ENCODE peak calls at places on chromosomes 12 and 14, in seven cellular contexts. W, B, D, S, C, O and H are unnamed samples.
A peak's percentile ranks its signal among the peaks of the same experiment; 100 is the strongest.

GRCh38 chr12:1948883-1949282 is 30.4 kb upstream of the CACNA2D4 start:
- DNase-seq in W (no peak), B (no peak), D (no peak), S (no peak), C (no peak), O (no peak), H (peak; percentile 28)

GRCh38 chr12:3757261-3757660 is 4.4 kb upstream of the CRACR2A start:
- DNase-seq in W (no peak), B (no peak), D (no peak), S (no peak), C (no peak), O (no peak), H (no peak)

GRCh38 chr14:104445832-104446381 is 133.7 kb upstream of the C14orf180 start:
- DNase-seq in W (no peak), B (no peak), D (no peak), S (no peak), C (no peak), O (no peak), H (peak; percentile 21)

GRCh38 chr12:3202734-3203446 is 125.7 kb downstream of the TSPAN9 start:
- DNase-seq in W (peak; percentile 66), B (peak; percentile 34), D (peak; percentile 62), S (no peak), C (peak; percentile 53), O (peak; percentile 34), H (peak; percentile 81)

GRCh38 chr12:46269429-46270241 is 792 bp upstream of the SLC38A1 start:
- DNase-seq in W (no peak), B (no peak), D (peak; percentile 76), S (no peak), C (peak; percentile 52), O (peak; percentile 61), H (peak; percentile 64)

GRCh38 chr12:5044420-5045295 is 979 bp downstream of the KCNA5 start:
- DNase-seq in W (no peak), B (no peak), D (no peak), S (no peak), C (no peak), O (no peak), H (no peak)

GRCh38 chr14:65847065-65847847 is 434.7 kb downstream of the FUT8 start:
- DNase-seq in W (no peak), B (no peak), D (no peak), S (no peak), C (no peak), O (no peak), H (no peak)

GRCh38 chr14:74142523-74142922 is 57.8 kb downstream of the LIN52 start:
- DNase-seq in W (no peak), B (no peak), D (no peak), S (no peak), C (no peak), O (no peak), H (no peak)

GRCh38 chr12:60872850-60873713 is 1277.3 kb downstream of the SLC16A7 start:
- DNase-seq in W (no peak), B (no peak), D (no peak), S (no peak), C (peak; percentile 18), O (no peak), H (peak; percentile 41)

GRCh38 chr12:86138770-86139169 is 117.4 kb downstream of the MGAT4C start:
- DNase-seq in W (no peak), B (no peak), D (no peak), S (no peak), C (peak; percentile 10), O (no peak), H (no peak)

GRCh38 chr14:24377126-24377525 is 9.1 kb downstream of the NFATC4 start:
- DNase-seq in W (no peak), B (no peak), D (no peak), S (no peak), C (no peak), O (no peak), H (no peak)

GRCh38 chr12:123150804-123151678 is at the start of gene PITPNM2:
- DNase-seq in W (peak; percentile 68), B (peak; percentile 58), D (peak; percentile 58), S (no peak), C (peak; percentile 68), O (peak; percentile 79), H (no peak)

GRCh38 chr12:51531982-51532497 is 59.0 kb upstream of the SCN8A start:
- DNase-seq in W (peak; percentile 79), B (peak; percentile 76), D (peak; percentile 90), S (peak; percentile 80), C (peak; percentile 76), O (peak; percentile 87), H (peak; percentile 95)

GRCh38 chr12:10392394-10392930 is 2.6 kb upstream of the KLRK1 start:
- DNase-seq in W (no peak), B (peak; percentile 67), D (no peak), S (no peak), C (peak; percentile 87), O (peak; percentile 18), H (no peak)

GRCh38 chr14:47273939-47274338 is 401.5 kb downstream of the MDGA2 start:
- DNase-seq in W (no peak), B (no peak), D (no peak), S (no peak), C (no peak), O (no peak), H (no peak)
- H2BK120ac ChIP-seq in W (no peak overlapping the region), B (no peak overlapping the region), D (no peak overlapping the region), S (no peak overlapping the region), C (no peak overlapping the region), O (no peak overlapping the region), H (no peak overlapping the region)

DNA sequence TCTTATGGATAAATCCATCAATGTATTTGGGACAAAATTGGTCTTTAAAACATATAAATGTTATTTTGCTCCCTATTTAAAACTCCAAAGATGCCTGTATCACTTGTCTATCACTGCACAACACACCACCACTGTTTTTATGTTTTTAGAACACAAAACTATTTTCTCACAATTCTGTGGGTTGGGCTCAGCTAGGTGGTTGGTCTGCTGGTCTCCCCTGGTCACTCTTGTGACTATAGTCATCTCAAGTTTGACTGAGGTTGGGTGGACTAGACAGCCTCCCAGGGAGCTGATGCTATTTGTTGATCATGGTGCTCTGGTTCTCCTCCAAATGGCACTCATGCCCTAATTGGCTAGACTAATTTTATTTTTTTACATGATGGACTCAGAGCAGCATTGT is 39.5 kb upstream of the NR1H4 start:
- DNase-seq in W (no peak), B (no peak), D (no peak), S (no peak), C (no peak), O (no peak), H (no peak)
- H2BK120ac ChIP-seq in W (no peak overlapping the region), B (no peak overlapping the region), D (no peak overlapping the region), S (no peak overlapping the region), C (no peak overlapping the region), O (no peak overlapping the region), H (no peak overlapping the region)

DNA sequence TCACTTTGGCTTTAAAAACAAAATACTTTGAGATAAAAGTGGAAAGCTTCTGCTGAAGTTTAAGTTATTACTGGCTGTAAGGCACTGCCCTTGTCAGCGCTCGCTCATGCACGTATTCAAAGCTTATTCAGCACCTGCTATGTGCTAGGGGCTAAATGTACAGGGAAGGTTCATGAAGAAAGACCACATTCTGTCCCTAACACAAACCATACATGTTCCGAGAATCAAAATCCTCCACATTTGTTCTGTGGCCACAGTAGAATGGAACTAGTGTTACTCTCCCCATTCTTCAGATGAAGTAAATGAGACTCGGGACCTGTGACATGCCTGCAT is 33.8 kb upstream of the GPR68 start:
- DNase-seq in W (no peak), B (no peak), D (no peak), S (no peak), C (no peak), O (no peak), H (no peak)
- H2BK120ac ChIP-seq in W (no peak overlapping the region), B (no peak overlapping the region), D (no peak overlapping the region), S (no peak overlapping the region), C (no peak overlapping the region), O (no peak overlapping the region), H (no peak overlapping the region)

DNA sequence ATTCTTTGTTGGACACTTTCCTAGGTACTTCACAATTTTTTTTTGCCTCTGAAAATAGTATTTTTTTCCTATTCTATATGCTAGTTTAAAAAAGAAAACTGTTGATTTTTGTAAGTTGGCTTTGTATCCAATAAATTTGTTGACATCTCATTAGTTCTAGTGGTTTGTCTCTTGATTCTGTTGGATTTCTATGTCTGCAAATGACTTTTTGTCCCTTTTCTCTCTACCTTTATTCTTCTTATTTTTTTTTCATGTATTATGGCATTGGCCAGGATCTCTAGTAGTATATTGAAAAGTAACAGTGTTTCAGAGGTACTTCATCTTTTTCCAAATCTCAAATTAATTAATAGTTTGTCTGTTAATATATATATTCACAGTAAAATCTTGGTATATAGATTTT is 59.1 kb upstream of the TSPAN11 start:
- DNase-seq in W (no peak), B (no peak), D (no peak), S (no peak), C (no peak), O (no peak), H (no peak)
- H2BK120ac ChIP-seq in W (no peak overlapping the region), B (no peak overlapping the region), D (no peak overlapping the region), S (no peak overlapping the region), C (no peak overlapping the region), O (no peak overlapping the region), H (no peak overlapping the region)

GRCh38 chr12:67074072-67074471 is 195.1 kb upstream of the CAND1 start:
- DNase-seq in W (no peak), B (no peak), D (no peak), S (no peak), C (no peak), O (no peak), H (no peak)
- H2BK120ac ChIP-seq in W (no peak overlapping the region), B (no peak overlapping the region), D (no peak overlapping the region), S (no peak overlapping the region), C (no peak overlapping the region), O (no peak overlapping the region), H (no peak overlapping the region)

GRCh38 chr14:35391388-35391710 is 13.2 kb downstream of the NFKBIA start:
- DNase-seq in W (no peak), B (no peak), D (no peak), S (no peak), C (no peak), O (no peak), H (no peak)
- H2BK120ac ChIP-seq in W (no peak overlapping the region), B (no peak overlapping the region), D (peak overlapping the region; percentile 32), S (no peak overlapping the region), C (no peak overlapping the region), O (no peak overlapping the region), H (no peak overlapping the region)

GRCh38 chr12:48165089-48166031 is 8.0 kb upstream of the ASB8 start:
- DNase-seq in W (peak; percentile 62), B (peak; percentile 68), D (peak; percentile 71), S (no peak), C (peak; percentile 56), O (peak; percentile 73), H (no peak)
- H2BK120ac ChIP-seq in W (no peak overlapping the region), B (no peak overlapping the region), D (no peak overlapping the region), S (no peak overlapping the region), C (no peak overlapping the region), O (no peak overlapping the region), H (no peak overlapping the region)

GRCh38 chr12:23350808-23351207 is 598.7 kb downstream of the SOX5 start:
- DNase-seq in W (no peak), B (no peak), D (no peak), S (no peak), C (no peak), O (no peak), H (no peak)
- H2BK120ac ChIP-seq in W (no peak overlapping the region), B (no peak overlapping the region), D (no peak overlapping the region), S (no peak overlapping the region), C (no peak overlapping the region), O (no peak overlapping the region), H (no peak overlapping the region)